ENCODE peak calls at places on chromosomes 12 and 14, in six cellular contexts. One of them, this sample, is unnamed.

GRCh38 chr14:99425272-99425681 is 55.4 kb downstream of the SETD3 start:
- DNase-seq in RWPE2: no peak
- DNase-seq in glomerular endothelial cell: no peak
- DNase-seq in HTR-8/SVneo: no peak
- DNase-seq in KG1: no peak
- DNase-seq in H7: no peak
- DNase-seq in this sample: peak

GRCh38 chr14:52313903-52314481 is at the start of gene PTGER2:
- DNase-seq in RWPE2: peak
- DNase-seq in glomerular endothelial cell: no peak
- DNase-seq in HTR-8/SVneo: peak
- DNase-seq in KG1: peak
- DNase-seq in H7: peak
- DNase-seq in this sample: peak

GRCh38 chr12:98238513-98238912 is 276.9 kb upstream of the TMPO start:
- DNase-seq in RWPE2: no peak
- DNase-seq in glomerular endothelial cell: no peak
- DNase-seq in HTR-8/SVneo: peak
- DNase-seq in KG1: no peak
- DNase-seq in H7: no peak
- DNase-seq in this sample: no peak

GRCh38 chr12:38144601-38145436 is 171.8 kb upstream of the ALG10B start:
- DNase-seq in RWPE2: no peak
- DNase-seq in glomerular endothelial cell: no peak
- DNase-seq in HTR-8/SVneo: no peak
- DNase-seq in KG1: no peak
- DNase-seq in H7: no peak
- DNase-seq in this sample: peak

GRCh38 chr14:93090826-93091583 is 24.7 kb downstream of the ITPK1 start:
- DNase-seq in RWPE2: no peak
- DNase-seq in glomerular endothelial cell: no peak
- DNase-seq in HTR-8/SVneo: no peak
- DNase-seq in KG1: no peak
- DNase-seq in H7: peak
- DNase-seq in this sample: no peak

GRCh38 chr12:108231109-108231905 is 102.2 kb downstream of the WSCD2 start:
- DNase-seq in RWPE2: no peak
- DNase-seq in glomerular endothelial cell: no peak
- DNase-seq in HTR-8/SVneo: no peak
- DNase-seq in KG1: no peak
- DNase-seq in H7: peak
- DNase-seq in this sample: no peak

GRCh38 chr12:118979763-118980406 is 1.5 kb upstream of the SRRM4 start:
- DNase-seq in RWPE2: no peak
- DNase-seq in glomerular endothelial cell: no peak
- DNase-seq in HTR-8/SVneo: peak
- DNase-seq in KG1: no peak
- DNase-seq in H7: peak
- DNase-seq in this sample: peak

GRCh38 chr12:123936956-123937706 is 35.5 kb downstream of the CCDC92 start:
- DNase-seq in RWPE2: no peak
- DNase-seq in glomerular endothelial cell: no peak
- DNase-seq in HTR-8/SVneo: no peak
- DNase-seq in KG1: no peak
- DNase-seq in H7: no peak
- DNase-seq in this sample: no peak

GRCh38 chr12:106428379-106428778 is 70.8 kb downstream of the POLR3B start:
- DNase-seq in RWPE2: no peak
- DNase-seq in glomerular endothelial cell: no peak
- DNase-seq in HTR-8/SVneo: no peak
- DNase-seq in KG1: no peak
- DNase-seq in H7: no peak
- DNase-seq in this sample: no peak

GRCh38 chr14:98997526-98998205 is 274.3 kb downstream of the BCL11B start:
- DNase-seq in RWPE2: no peak
- DNase-seq in glomerular endothelial cell: no peak
- DNase-seq in HTR-8/SVneo: no peak
- DNase-seq in KG1: no peak
- DNase-seq in H7: no peak
- DNase-seq in this sample: no peak